ENCODE peak calls at places on chromosomes 11 and 22, in seven cellular contexts. One of them, this sample, is unnamed.

GRCh38 chr11:95255523-95256165 is 24.6 kb upstream of the SESN3 start:
- DNase-seq in activated CD4-positive, alpha-beta T cell treated with anti-CD3 and anti-CD28 coated beads, Interleukin-2, amount 50 U/mL, for 4 hours: no peak
- DNase-seq in ELR: no peak
- DNase-seq in cardiac muscle cell: no peak
- DNase-seq in LHCN-M2: no peak
- DNase-seq in Calu3: no peak
- DNase-seq in SJCRH30: no peak
- DNase-seq in this sample: no peak

GRCh38 chr22:31969789-31970489 is 25.6 kb downstream of the YWHAH start:
- DNase-seq in SJCRH30: peak
- DNase-seq in cardiac muscle cell: peak
- DNase-seq in Calu3: peak
- DNase-seq in LHCN-M2: peak
- DNase-seq in ELR: peak
- DNase-seq in activated CD4-positive, alpha-beta T cell treated with anti-CD3 and anti-CD28 coated beads, Interleukin-2, amount 50 U/mL, for 4 hours: peak
- DNase-seq in this sample: peak

GRCh38 chr11:72633068-72633467 is 41.2 kb downstream of the PDE2A start:
- DNase-seq in ELR: no peak
- DNase-seq in activated CD4-positive, alpha-beta T cell treated with anti-CD3 and anti-CD28 coated beads, Interleukin-2, amount 50 U/mL, for 4 hours: no peak
- DNase-seq in SJCRH30: no peak
- DNase-seq in Calu3: no peak
- DNase-seq in cardiac muscle cell: no peak
- DNase-seq in LHCN-M2: no peak
- DNase-seq in this sample: no peak

GRCh38 chr11:4181780-4182721 is 87.5 kb downstream of the RRM1 start:
- DNase-seq in LHCN-M2: peak
- DNase-seq in SJCRH30: peak
- DNase-seq in ELR: peak
- DNase-seq in activated CD4-positive, alpha-beta T cell treated with anti-CD3 and anti-CD28 coated beads, Interleukin-2, amount 50 U/mL, for 4 hours: no peak
- DNase-seq in Calu3: peak
- DNase-seq in cardiac muscle cell: peak
- DNase-seq in this sample: peak

GRCh38 chr11:69178819-69179482 is 23.2 kb downstream of the SMIM38 start:
- DNase-seq in LHCN-M2: no peak
- DNase-seq in Calu3: no peak
- DNase-seq in cardiac muscle cell: no peak
- DNase-seq in ELR: no peak
- DNase-seq in activated CD4-positive, alpha-beta T cell treated with anti-CD3 and anti-CD28 coated beads, Interleukin-2, amount 50 U/mL, for 4 hours: no peak
- DNase-seq in SJCRH30: no peak
- DNase-seq in this sample: no peak

GRCh38 chr11:71311176-71311925 is 59.0 kb upstream of the SHANK2 start:
- DNase-seq in LHCN-M2: no peak
- DNase-seq in Calu3: no peak
- DNase-seq in SJCRH30: no peak
- DNase-seq in cardiac muscle cell: no peak
- DNase-seq in ELR: no peak
- DNase-seq in activated CD4-positive, alpha-beta T cell treated with anti-CD3 and anti-CD28 coated beads, Interleukin-2, amount 50 U/mL, for 4 hours: no peak
- DNase-seq in this sample: no peak

GRCh38 chr11:37972691-37973090 is 1374.7 kb upstream of the RAG2 start:
- DNase-seq in LHCN-M2: no peak
- DNase-seq in ELR: peak
- DNase-seq in activated CD4-positive, alpha-beta T cell treated with anti-CD3 and anti-CD28 coated beads, Interleukin-2, amount 50 U/mL, for 4 hours: no peak
- DNase-seq in cardiac muscle cell: no peak
- DNase-seq in SJCRH30: no peak
- DNase-seq in Calu3: no peak
- DNase-seq in this sample: peak

GRCh38 chr11:47335733-47336132 is 16.8 kb downstream of the MYBPC3 start:
- DNase-seq in ELR: no peak
- DNase-seq in cardiac muscle cell: no peak
- DNase-seq in SJCRH30: no peak
- DNase-seq in activated CD4-positive, alpha-beta T cell treated with anti-CD3 and anti-CD28 coated beads, Interleukin-2, amount 50 U/mL, for 4 hours: no peak
- DNase-seq in LHCN-M2: no peak
- DNase-seq in Calu3: no peak
- DNase-seq in this sample: no peak

GRCh38 chr11:60078021-60078420 is 10.4 kb upstream of the MS4A2 start:
- DNase-seq in cardiac muscle cell: no peak
- DNase-seq in ELR: no peak
- DNase-seq in LHCN-M2: no peak
- DNase-seq in SJCRH30: no peak
- DNase-seq in activated CD4-positive, alpha-beta T cell treated with anti-CD3 and anti-CD28 coated beads, Interleukin-2, amount 50 U/mL, for 4 hours: no peak
- DNase-seq in Calu3: no peak
- DNase-seq in this sample: no peak

GRCh38 chr11:102111011-102111786 is 952 bp downstream of the YAP1 start:
- DNase-seq in LHCN-M2: peak
- DNase-seq in Calu3: peak
- DNase-seq in activated CD4-positive, alpha-beta T cell treated with anti-CD3 and anti-CD28 coated beads, Interleukin-2, amount 50 U/mL, for 4 hours: no peak
- DNase-seq in ELR: peak
- DNase-seq in SJCRH30: peak
- DNase-seq in cardiac muscle cell: peak
- DNase-seq in this sample: peak

GRCh38 chr22:46299101-46299500 is 2.4 kb downstream of the GTSE1 start:
- DNase-seq in SJCRH30: no peak
- DNase-seq in ELR: no peak
- DNase-seq in activated CD4-positive, alpha-beta T cell treated with anti-CD3 and anti-CD28 coated beads, Interleukin-2, amount 50 U/mL, for 4 hours: no peak
- DNase-seq in Calu3: no peak
- DNase-seq in cardiac muscle cell: no peak
- DNase-seq in LHCN-M2: no peak
- DNase-seq in this sample: no peak

GRCh38 chr11:47270331-47271271 is 668 bp downstream of the MADD start:
- DNase-seq in cardiac muscle cell: peak
- DNase-seq in activated CD4-positive, alpha-beta T cell treated with anti-CD3 and anti-CD28 coated beads, Interleukin-2, amount 50 U/mL, for 4 hours: no peak
- DNase-seq in Calu3: no peak
- DNase-seq in SJCRH30: peak
- DNase-seq in LHCN-M2: peak
- DNase-seq in ELR: peak
- DNase-seq in this sample: peak

This sample was measured in foreskin fibroblast.